ENCODE peak calls at places on chromosomes 4 and X, in six cellular contexts. K is mesenchymal stem cell, W is GM23338, Y is uterus, N is lower lobe of right lung, C is testis. P is an unnamed sample. For H3K4me1, the result is how much of the 10 kb centered on the place peaks cover.

GRCh38 chrX:134520860-134521390 is 61.0 kb downstream of the HPRT1 start:
- DNase-seq in K (peak), W (peak), Y (no peak), N (no peak), C (peak), P (peak)

GRCh38 chr4:15423285-15423711 is 4.5 kb upstream of the C1QTNF7 start:
- DNase-seq in K (no peak), W (no peak), Y (no peak), N (no peak), C (no peak), P (no peak)

GRCh38 chr4:183262776-183263100 is 57.3 kb downstream of the CLDN22 start:
- DNase-seq in K (no peak), W (no peak), Y (no peak), N (no peak), C (no peak), P (no peak)

GRCh38 chrX:24110049-24110448 is 39.5 kb upstream of the ZFX start:
- DNase-seq in K (no peak), W (no peak), Y (no peak), N (no peak), C (no peak), P (peak)

GRCh38 chrX:47543496-47543895 is 17.5 kb upstream of the ARAF start:
- DNase-seq in K (no peak), W (no peak), Y (no peak), N (no peak), C (no peak), P (no peak)

GRCh38 chr4:23733911-23734458 is 155.9 kb downstream of the PPARGC1A start:
- DNase-seq in K (no peak), W (no peak), Y (no peak), N (no peak), C (no peak), P (no peak)

GRCh38 chrX:150872773-150873336 is 25.6 kb downstream of the CD99L2 start:
- DNase-seq in K (no peak), W (no peak), Y (no peak), N (no peak), C (no peak), P (no peak)

GRCh38 chrX:49269768-49270248 is at the start of gene PPP1R3F:
- DNase-seq in K (no peak), W (peak), Y (no peak), N (peak), C (no peak), P (no peak)

GRCh38 chrX:131975851-131976250 is 47.3 kb upstream of the STK26 start:
- DNase-seq in K (peak), W (no peak), Y (no peak), N (no peak), C (no peak), P (no peak)

GRCh38 chr4:52870225-52870624 is 8.1 kb downstream of the RASL11B start:
- DNase-seq in K (no peak), W (no peak), Y (no peak), N (peak), C (peak), P (peak)

GRCh38 chr4:119627267-119628190 is 1.1 kb downstream of the PDE5A start:
- DNase-seq in K (peak), W (peak), Y (peak), N (peak), C (peak), P (peak)

GRCh38 chr4:8817813-8818062 is 53.9 kb downstream of the HMX1 start:
- DNase-seq in K (no peak), W (no peak), Y (no peak), N (peak), C (peak), P (peak)

GRCh38 chrX:110409925-110410324 is 51.3 kb downstream of the RTL9 start:
- DNase-seq in K (peak), W (no peak), Y (no peak), N (no peak), C (no peak), P (no peak)

GRCh38 chr4:57048590-57049304 is 61.4 kb downstream of the IGFBP7 start:
- DNase-seq in K (peak), W (no peak), Y (no peak), N (no peak), C (no peak), P (no peak)

GRCh38 chr4:159484049-159484448 is 381.2 kb downstream of the RAPGEF2 start:
- DNase-seq in K (no peak), W (no peak), Y (no peak), N (no peak), C (no peak), P (no peak)

GRCh38 chr4:6608758-6609414 is 31.6 kb upstream of the MRFAP1 start:
- DNase-seq in K (no peak), W (peak), Y (no peak), N (no peak), C (no peak), P (peak)

GRCh38 chr4:101649790-101650450 is 140.6 kb upstream of the BANK1 start:
- DNase-seq in K (no peak), W (no peak), Y (no peak), N (no peak), C (no peak), P (no peak)

GRCh38 chr4:80909938-80910337 is 120.6 kb upstream of the BMP3 start:
- DNase-seq in K (no peak), W (no peak), Y (no peak), N (no peak), C (no peak), P (no peak)

GRCh38 chr4:7315286-7315685 is 119.4 kb downstream of the PSAPL1 start:
- DNase-seq in K (no peak), W (no peak), Y (no peak), N (no peak), C (no peak), P (no peak)

GRCh38 chr4:73341454-73341853 is 62.6 kb upstream of the ALB start:
- DNase-seq in K (peak), W (peak), Y (no peak), N (no peak), C (peak), P (peak)

GRCh38 chr4:147378780-147379179 is 102.1 kb upstream of the EDNRA start:
- DNase-seq in K (no peak), W (peak), Y (no peak), N (no peak), C (no peak), P (no peak)

GRCh38 chr4:150217192-150217591 is 138.9 kb downstream of the DCLK2 start:
- DNase-seq in K (peak), W (peak), Y (no peak), N (no peak), C (no peak), P (peak)

GRCh38 chr4:111213520-111213919 is 590.6 kb upstream of the PITX2 start:
- DNase-seq in K (no peak), W (no peak), Y (no peak), N (no peak), C (no peak), P (no peak)

GRCh38 chrX:22533898-22534297 is 261.2 kb downstream of the CBLL2 start:
- DNase-seq in K (no peak), W (peak), Y (no peak), N (no peak), C (no peak), P (no peak)

GRCh38 chrX:124393659-124394058 is 47.3 kb downstream of the SH2D1A start:
- DNase-seq in K (no peak), W (no peak), Y (no peak), N (no peak), C (no peak), P (no peak)

GRCh38 chr4:55837903-55838302 is 15.5 kb upstream of the EXOC1 start:
- DNase-seq in K (no peak), W (no peak), Y (no peak), N (no peak), C (no peak), P (no peak)

GRCh38 chrX:31038585-31039326 is 33.1 kb downstream of the FTHL17 start:
- DNase-seq in K (peak), W (peak), Y (peak), N (no peak), C (peak), P (peak)

GRCh38 chrX:17024896-17025295 is 78.4 kb downstream of the REPS2 start:
- DNase-seq in K (no peak), W (peak), Y (no peak), N (no peak), C (no peak), P (no peak)

GRCh38 chr4:26484032-26484515 is 6.2 kb downstream of the CCKAR start:
- DNase-seq in K (peak), W (no peak), Y (peak), N (no peak), C (no peak), P (no peak)

GRCh38 chr4:7333801-7334421 is 100.8 kb downstream of the PSAPL1 start:
- DNase-seq in K (no peak), W (no peak), Y (no peak), N (peak), C (no peak), P (no peak)

GRCh38 chrX:56600987-56601386 is 37.6 kb downstream of the UBQLN2 start:
- DNase-seq in K (no peak), W (no peak), Y (no peak), N (no peak), C (no peak), P (no peak)

GRCh38 chrX:14675500-14675899 is 146.2 kb downstream of the GLRA2 start:
- DNase-seq in K (no peak), W (no peak), Y (no peak), N (no peak), C (no peak), P (no peak)

GRCh38 chr4:186021461-186022167 is 47.3 kb upstream of the TLR3 start:
- DNase-seq in K (peak), W (peak), Y (no peak), N (no peak), C (peak), P (peak)

GRCh38 chr4:169184686-169185085 is 86.1 kb downstream of the SH3RF1 start:
- DNase-seq in K (no peak), W (no peak), Y (no peak), N (no peak), C (no peak), P (no peak)
- H3K4me3 ChIP-seq in K (no peak), W (no peak), Y (no peak), N (no peak), C (no peak), P (no peak)

DNA sequence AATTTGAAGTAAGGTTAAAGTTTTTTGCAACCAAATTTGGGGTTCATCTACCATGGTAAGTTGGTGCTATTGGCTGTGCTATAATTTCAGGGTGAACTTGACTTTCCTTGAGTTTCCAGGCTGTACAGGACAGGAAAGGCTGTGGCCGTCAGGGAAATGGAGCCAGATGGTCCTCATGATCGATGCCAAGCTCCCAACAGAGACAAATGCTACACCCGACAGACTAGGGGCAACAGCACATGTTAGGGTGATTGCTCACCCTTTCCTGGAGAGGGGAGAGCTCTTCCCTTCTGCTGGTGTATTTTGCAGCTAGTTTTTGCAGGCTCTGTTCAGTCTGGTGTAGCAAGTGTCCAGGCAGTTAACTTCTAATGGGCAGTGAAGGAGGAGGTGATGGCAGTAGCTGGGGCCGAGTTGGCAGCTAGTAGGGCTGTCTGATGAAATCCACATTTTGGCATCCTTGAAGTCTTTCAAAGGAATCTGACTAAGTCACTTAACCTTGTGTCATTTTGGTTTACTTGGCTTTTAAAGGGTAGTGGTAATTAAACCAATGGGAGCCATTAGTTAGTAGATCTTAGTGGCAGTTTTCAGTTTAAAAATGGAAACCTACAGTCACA is 47.8 kb downstream of the GAB1 start:
- DNase-seq in K (peak), W (no peak), Y (no peak), N (peak), C (no peak), P (no peak)
- H3K4me1 ChIP-seq in K (under half), W (under half), Y (under half), N (half or more), C (under half), P (under half)

DNA sequence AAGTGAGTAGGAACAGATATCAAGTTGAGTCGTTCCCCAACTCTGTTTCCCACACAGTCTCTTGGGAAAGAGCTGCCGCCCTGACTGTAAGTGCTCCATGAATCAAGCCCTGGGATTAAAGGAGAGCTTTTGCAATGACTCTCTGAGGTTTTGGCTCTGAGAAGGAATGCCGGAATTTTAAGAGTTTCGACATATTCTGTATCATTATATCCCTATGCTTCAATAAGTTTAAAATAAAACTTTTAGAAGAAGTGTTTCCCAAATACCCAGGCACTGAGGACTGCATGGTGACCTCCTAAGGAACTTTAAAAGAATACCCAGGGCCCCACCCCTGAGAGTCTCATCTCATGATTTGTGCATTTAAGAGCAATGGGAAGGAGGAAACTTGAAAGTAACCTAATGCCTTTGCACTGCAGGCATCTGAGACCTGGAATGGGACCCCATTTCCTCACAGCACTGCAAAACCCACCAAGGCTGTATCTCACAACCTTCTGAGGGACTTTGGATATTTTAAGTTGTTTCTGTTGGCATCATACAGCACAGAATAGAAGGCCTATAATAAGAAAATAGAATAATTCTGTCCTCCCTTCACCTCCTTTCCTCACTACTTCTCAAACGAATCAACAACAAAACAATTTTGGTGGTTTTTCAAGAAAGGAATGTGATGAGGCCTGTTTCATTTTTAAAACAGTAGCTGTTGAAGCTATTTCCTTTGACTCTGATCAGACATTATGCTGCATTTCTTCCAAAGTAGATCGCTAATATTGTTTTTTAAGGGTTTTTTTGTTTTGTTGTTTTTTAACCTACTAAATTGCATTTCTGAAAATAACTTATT is 121.2 kb downstream of the GASK1B start:
- DNase-seq in K (peak), W (no peak), Y (peak), N (no peak), C (no peak), P (no peak)
- H3K4me3 ChIP-seq in K (no peak), W (no peak), Y (no peak), N (no peak), C (no peak), P (no peak)

GRCh38 chr4:113559947-113560346 is 201.6 kb downstream of the CAMK2D start:
- DNase-seq in K (no peak), W (peak), Y (no peak), N (no peak), C (no peak), P (no peak)

GRCh38 chr4:113560579-113560978 is 201.0 kb downstream of the CAMK2D start:
- DNase-seq in K (no peak), W (no peak), Y (no peak), N (no peak), C (no peak), P (no peak)

GRCh38 chr4:113563691-113564378 is 197.7 kb downstream of the CAMK2D start:
- DNase-seq in K (no peak), W (no peak), Y (no peak), N (no peak), C (no peak), P (no peak)

GRCh38 chr4:113561758-113562157 is 199.8 kb downstream of the CAMK2D start:
- DNase-seq in K (no peak), W (no peak), Y (no peak), N (no peak), C (no peak), P (no peak)

GRCh38 chr4:113561092-113561491 is 200.4 kb downstream of the CAMK2D start:
- DNase-seq in K (no peak), W (no peak), Y (no peak), N (no peak), C (no peak), P (no peak)
- H3K4me1 ChIP-seq in K (under half), W (under half), Y (under half), N (under half), C (under half), P (under half)

GRCh38 chr4:67555447-67555846 is 3.1 kb upstream of the STAP1 start:
- DNase-seq in K (no peak), W (peak), Y (no peak), N (no peak), C (no peak), P (no peak)

GRCh38 chr4:67556426-67556825 is 2.1 kb upstream of the STAP1 start:
- DNase-seq in K (no peak), W (no peak), Y (no peak), N (no peak), C (no peak), P (no peak)

DNA sequence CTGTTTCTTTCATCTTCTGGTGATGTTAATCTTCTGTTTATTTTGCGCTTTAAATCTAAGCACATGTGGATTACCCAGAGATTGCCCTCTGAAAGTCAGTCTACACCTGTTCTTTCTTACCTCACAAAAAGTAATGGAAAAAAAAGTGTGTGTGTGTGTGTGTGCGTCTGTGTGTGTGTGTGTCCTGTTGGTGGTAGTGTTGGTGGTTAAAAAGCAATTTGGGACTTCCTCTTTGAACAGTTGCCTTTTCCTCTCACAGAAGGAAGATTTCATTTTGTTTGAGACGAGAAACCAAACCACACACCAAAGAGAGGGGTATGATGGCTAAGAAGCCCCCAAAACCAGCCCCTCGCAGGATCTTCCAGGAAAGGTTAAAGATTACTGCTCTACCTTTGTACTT is at the start of gene STAP1:
- DNase-seq in K (no peak), W (no peak), Y (no peak), N (no peak), C (no peak), P (no peak)
- H3K4me3 ChIP-seq in K (no peak), W (no peak), Y (no peak), N (peak), C (no peak), P (no peak)

DNA sequence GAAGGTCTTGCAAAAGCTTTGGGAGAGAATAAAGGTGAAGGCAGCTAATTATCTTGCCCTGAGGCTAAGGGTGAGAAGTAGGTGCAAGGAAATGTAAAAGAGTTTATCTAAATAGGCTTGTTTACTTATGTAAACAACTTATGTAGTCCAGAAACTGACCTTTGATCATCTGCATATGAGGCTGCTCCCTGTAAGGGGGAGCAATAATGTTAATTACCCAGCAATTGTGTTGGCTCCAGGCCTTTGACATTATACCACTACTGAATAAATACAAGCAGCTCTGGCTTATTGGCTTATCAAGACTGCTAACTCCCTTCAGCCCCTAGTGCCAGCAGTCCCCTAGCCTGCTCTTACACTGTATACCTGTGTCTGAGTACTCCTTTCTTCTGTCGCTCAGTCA is 303.7 kb upstream of the GNPDA2 start:
- DNase-seq in K (no peak), W (no peak), Y (no peak), N (no peak), C (no peak), P (no peak)
- H3K4me1 ChIP-seq in K (under half), W (under half), Y (under half), N (under half), C (under half), P (under half)

DNA sequence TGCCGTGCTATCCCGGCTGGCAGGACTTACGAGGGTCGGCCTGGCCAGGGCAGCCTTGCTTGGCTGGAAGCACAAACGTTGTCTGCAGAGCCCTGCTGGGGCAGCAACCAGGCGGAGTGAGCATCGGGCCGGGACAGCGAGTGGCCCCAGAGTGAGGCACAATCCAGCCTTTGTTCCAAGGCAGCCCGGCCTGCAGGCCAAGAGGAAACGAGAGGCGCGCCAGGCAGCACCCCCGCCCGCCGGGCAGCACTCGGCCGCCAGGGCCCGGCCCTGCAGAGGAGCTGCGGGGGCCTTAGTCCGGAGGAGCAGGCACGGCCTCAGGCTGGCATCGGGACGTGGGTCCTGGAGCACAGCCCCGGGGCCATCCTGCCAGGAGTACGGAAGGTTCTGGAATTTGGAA is 24.1 kb downstream of the FGFRL1 start:
- DNase-seq in K (no peak), W (no peak), Y (no peak), N (no peak), C (peak), P (no peak)
- H3K4me3 ChIP-seq in K (no peak), W (no peak), Y (no peak), N (no peak), C (no peak), P (no peak)

GRCh38 chr4:182227611-182228010 is 15.6 kb upstream of the TENM3 start:
- DNase-seq in K (no peak), W (no peak), Y (no peak), N (no peak), C (no peak), P (no peak)
- H3K4me1 ChIP-seq in K (under half), W (under half), Y (under half), N (under half), C (under half), P (under half)

GRCh38 chr4:156971168-156971601 is 414 bp downstream of the PDGFC start:
- DNase-seq in K (no peak), W (peak), Y (peak), N (peak), C (peak), P (peak)
- H3K4me3 ChIP-seq in K (peak), W (peak), Y (peak), N (peak), C (peak), P (peak)